ENCODE peak calls at places on chromosomes 13 and 19, in five cellular contexts. F is neuronal stem cell, T is H1, J is mesenchymal stem cell, M is trophoblast cell. R is an unnamed sample.

GRCh38 chr19:12834976-12835757 is 788 bp upstream of the RTBDN start:
- DNase-seq in F (no peak), T (peak), J (no peak), M (no peak), R (peak)

GRCh38 chr19:16327911-16328823 is 3.5 kb downstream of the KLF2 start:
- DNase-seq in F (no peak), T (no peak), J (peak), M (peak), R (no peak)

GRCh38 chr19:45485301-45486077 is 11.4 kb downstream of the RTN2 start:
- DNase-seq in F (peak), T (peak), J (peak), M (peak), R (peak)

GRCh38 chr13:113863511-113864302 is at the start of gene GAS6:
- DNase-seq in F (peak), T (peak), J (peak), M (peak), R (peak)

GRCh38 chr13:75489502-75490263 is 7.7 kb upstream of the TBC1D4 start:
- DNase-seq in F (no peak), T (no peak), J (peak), M (peak), R (no peak)

GRCh38 chr13:26377038-26377437 is 123.1 kb downstream of the CDK8 start:
- DNase-seq in F (peak), T (peak), J (peak), M (peak), R (peak)

GRCh38 chr13:44760434-44760833 is 184.3 kb upstream of the TSC22D1 start:
- DNase-seq in F (no peak), T (no peak), J (no peak), M (peak), R (no peak)

GRCh38 chr19:18290250-18291018 is 9.0 kb upstream of the JUND start:
- DNase-seq in F (no peak), T (no peak), J (no peak), M (no peak), R (no peak)

GRCh38 chr13:44004881-44005280 is 125.2 kb downstream of the LACC1 start:
- DNase-seq in F (no peak), T (no peak), J (peak), M (peak), R (no peak)

GRCh38 chr19:14267224-14267741 is 61.3 kb upstream of the ADGRL1 start:
- DNase-seq in F (no peak), T (no peak), J (no peak), M (no peak), R (no peak)

GRCh38 chr13:90272356-90272755 is 1075.1 kb upstream of the MIR17HG start:
- DNase-seq in F (no peak), T (no peak), J (no peak), M (no peak), R (no peak)

GRCh38 chr19:30320466-30320865 is 51.7 kb upstream of the ZNF536 start:
- DNase-seq in F (no peak), T (no peak), J (no peak), M (no peak), R (no peak)
- H2BK12ac ChIP-seq in F (no peak), T (no peak), J (no peak), M (no peak), R (no peak)

GRCh38 chr13:50116430-50116973 is 101.3 kb downstream of the KCNRG start:
- DNase-seq in F (no peak), T (no peak), J (no peak), M (peak), R (no peak)
- H3K9ac ChIP-seq in F (no peak), T (no peak), J (peak), M (no peak), R (no peak)

GRCh38 chr19:5765220-5765619 is 19.3 kb downstream of the PRR22 start:
- DNase-seq in F (no peak), T (no peak), J (no peak), M (no peak), R (no peak)

GRCh38 chr19:5767949-5768348 is 16.6 kb downstream of the PRR22 start:
- DNase-seq in F (no peak), T (no peak), J (no peak), M (no peak), R (no peak)

DNA sequence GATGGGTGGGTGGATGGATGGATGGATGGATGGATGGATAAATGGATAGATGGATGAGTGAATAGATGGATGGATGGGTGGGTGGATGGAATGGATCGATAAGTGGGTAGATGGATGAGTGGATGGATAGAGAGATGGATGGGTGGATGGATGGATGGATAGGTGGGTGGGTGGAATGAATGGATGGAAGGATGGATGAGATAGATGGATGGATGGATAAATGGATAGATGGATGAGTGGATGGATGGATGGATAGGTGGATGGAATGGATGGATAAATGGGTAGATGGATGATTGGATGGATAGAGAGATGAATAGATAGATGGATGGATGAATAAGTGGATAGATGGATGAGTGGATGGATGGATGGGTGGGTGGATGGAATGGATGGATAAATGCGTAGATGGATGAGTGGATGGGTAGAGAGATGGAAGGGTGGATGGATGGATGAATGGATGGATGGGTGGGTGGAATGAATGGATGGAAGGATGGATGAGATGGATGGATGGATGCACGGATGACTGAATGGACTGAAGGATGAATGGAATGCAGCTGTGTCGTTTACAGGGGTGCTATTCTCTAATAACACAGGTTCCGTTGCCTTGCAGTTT is 21.8 kb downstream of the PRR22 start:
- DNase-seq in F (no peak), T (no peak), J (no peak), M (no peak), R (no peak)
- H2BK12ac ChIP-seq in F (no peak), T (no peak), J (no peak), M (no peak), R (no peak)

GRCh38 chr19:43638214-43638990 is 1.2 kb downstream of the CADM4 start:
- DNase-seq in F (no peak), T (no peak), J (no peak), M (no peak), R (no peak)

GRCh38 chr19:43640424-43640757 is 741 bp upstream of the CADM4 start:
- DNase-seq in F (no peak), T (no peak), J (no peak), M (no peak), R (no peak)

GRCh38 chr19:43641333-43641732 is 1.7 kb upstream of the CADM4 start:
- DNase-seq in F (no peak), T (no peak), J (no peak), M (no peak), R (no peak)

GRCh38 chr19:43638991-43639494 is 607 bp downstream of the CADM4 start:
- DNase-seq in F (no peak), T (no peak), J (no peak), M (no peak), R (no peak)

GRCh38 chr19:43639507-43640423 is at the start of gene CADM4:
- DNase-seq in F (peak), T (peak), J (no peak), M (peak), R (peak)
- H3K9ac ChIP-seq in F (peak), T (peak), J (no peak), M (no peak), R (peak)

DNA sequence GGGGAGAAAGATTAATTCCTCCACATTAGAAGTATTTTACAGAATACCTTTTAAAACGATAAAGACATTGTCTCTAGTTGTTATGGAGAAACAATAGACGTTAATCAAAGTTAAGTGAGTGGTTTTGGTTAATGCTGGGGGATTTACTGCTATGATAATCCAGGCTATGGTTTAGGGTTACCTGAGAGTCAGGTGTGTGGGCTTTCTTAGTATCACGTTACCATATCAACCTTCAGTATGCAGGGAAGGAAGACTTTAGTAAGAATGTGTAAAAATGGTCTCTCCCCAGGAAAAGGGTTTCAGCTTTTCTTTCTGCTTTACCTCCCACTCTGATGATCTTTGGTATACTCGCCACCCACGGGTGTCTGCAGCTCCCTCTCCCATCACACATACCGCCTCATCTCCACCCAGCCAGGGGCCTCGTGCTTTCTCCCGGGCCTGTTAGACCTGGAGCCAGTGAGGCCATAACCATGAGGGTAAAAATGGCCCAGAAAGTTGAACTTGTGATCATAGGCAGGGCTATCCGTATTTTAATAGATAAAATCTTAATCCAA is 45.6 kb upstream of the WDFY2 start:
- DNase-seq in F (no peak), T (no peak), J (no peak), M (no peak), R (no peak)
- H2BK12ac ChIP-seq in F (no peak), T (no peak), J (no peak), M (no peak), R (no peak)

GRCh38 chr13:109809216-109809890 is 23.0 kb upstream of the IRS2 start:
- DNase-seq in F (no peak), T (no peak), J (no peak), M (peak), R (no peak)
- H3K9ac ChIP-seq in F (peak), T (no peak), J (no peak), M (no peak), R (no peak)

DNA sequence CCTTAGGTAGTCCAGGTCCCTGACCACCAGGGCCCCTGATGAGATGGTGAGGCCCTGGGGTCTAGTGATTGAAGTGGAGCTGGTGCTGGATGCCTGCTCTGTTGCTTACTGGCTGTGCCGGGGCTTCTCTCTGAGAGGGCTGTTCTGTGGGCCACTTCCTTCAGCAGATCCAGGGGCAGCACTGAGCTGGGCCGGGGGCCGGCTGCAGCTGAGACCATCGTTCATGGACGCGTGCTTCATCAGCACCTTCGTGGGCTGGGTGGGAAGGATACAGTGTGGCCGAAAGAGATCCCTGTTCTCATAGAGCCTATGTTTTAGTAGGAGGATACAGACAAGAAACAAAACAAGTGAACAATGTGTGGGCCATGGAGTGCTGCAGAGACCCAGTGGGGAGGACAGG is 33.2 kb upstream of the TEX29 start:
- DNase-seq in F (no peak), T (no peak), J (no peak), M (no peak), R (no peak)
- H2BK12ac ChIP-seq in F (no peak), T (no peak), J (no peak), M (no peak), R (no peak)

GRCh38 chr13:109509154-109509905 is 277.1 kb downstream of the IRS2 start:
- DNase-seq in F (no peak), T (no peak), J (peak), M (peak), R (no peak)
- H3K9ac ChIP-seq in F (no peak), T (no peak), J (no peak), M (no peak), R (no peak)

DNA sequence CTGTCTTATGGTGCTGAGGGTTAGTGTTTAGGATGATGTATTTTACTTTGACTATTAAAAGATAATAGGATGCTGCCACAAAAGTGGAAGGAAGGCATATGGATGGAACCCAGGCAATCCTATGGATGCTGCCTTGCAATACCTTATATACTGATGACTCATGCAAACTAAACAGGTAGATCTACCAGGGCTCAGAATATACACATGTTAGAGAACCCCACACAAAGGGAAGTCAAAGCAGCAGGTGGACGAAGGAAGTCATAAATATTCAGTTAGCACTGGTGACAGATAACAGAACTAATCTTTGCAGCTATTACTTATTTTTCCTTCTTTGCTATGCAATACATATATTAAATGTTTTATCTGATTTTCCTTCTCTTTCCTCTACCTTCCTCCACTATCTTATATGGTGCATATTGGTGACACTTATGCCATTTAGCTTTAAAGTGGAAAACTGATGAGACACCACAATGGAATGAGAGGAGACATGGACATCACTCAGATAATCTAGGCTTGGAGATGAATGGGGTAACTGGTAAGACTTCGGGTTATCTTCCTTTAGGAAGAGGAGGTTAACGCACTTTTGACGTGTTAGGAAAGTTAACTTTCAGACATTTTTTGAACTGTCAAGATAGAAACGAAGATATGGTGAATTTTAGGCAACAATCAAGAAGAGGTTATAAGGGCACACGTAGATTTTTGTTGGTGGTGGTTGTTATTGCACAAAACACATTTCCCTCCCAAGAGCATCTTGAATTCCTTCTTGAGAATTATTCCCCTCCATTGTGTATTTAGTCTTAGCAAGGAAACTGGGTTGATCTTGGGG is 39.9 kb upstream of the MBNL2 start:
- DNase-seq in F (no peak), T (no peak), J (no peak), M (peak), R (no peak)
- H2BK12ac ChIP-seq in F (no peak), T (no peak), J (no peak), M (no peak), R (no peak)